ENCODE peak calls at places on chromosomes 1 and 21, in four cellular contexts. X, F, J and I are unnamed samples.
A peak's percentile ranks its signal among the peaks of the same experiment; 100 is the strongest.

GRCh38 chr1:47418122-47418521 is 2.0 kb downstream of the FOXE3 start:
- DNase-seq in X (no peak), F (no peak), J (no peak), I (no peak)

GRCh38 chr1:204177133-204177532 is 11.0 kb upstream of the REN start:
- DNase-seq in X (no peak), F (peak; percentile 63), J (no peak), I (peak; percentile 63)

GRCh38 chr1:119008483-119009299 is 20.5 kb upstream of the TBX15 start:
- DNase-seq in X (no peak), F (peak; percentile 69), J (no peak), I (peak; percentile 48)

GRCh38 chr1:36890776-36891175 is 143.5 kb downstream of the GRIK3 start:
- DNase-seq in X (peak; percentile 4), F (no peak), J (no peak), I (no peak)

GRCh38 chr1:157419845-157420542 is 132.3 kb downstream of the FCRL5 start:
- DNase-seq in X (no peak), F (no peak), J (no peak), I (no peak)

GRCh38 chr21:46425566-46425965 is 33.1 kb upstream of the DIP2A start:
- DNase-seq in X (no peak), F (no peak), J (no peak), I (no peak)

GRCh38 chr1:29633784-29634183 is 397.5 kb downstream of the PTPRU start:
- DNase-seq in X (no peak), F (peak; percentile 6), J (no peak), I (no peak)

GRCh38 chr1:212684076-212684475 is 15.6 kb downstream of the BATF3 start:
- DNase-seq in X (no peak), F (no peak), J (no peak), I (no peak)

GRCh38 chr1:246932366-246932700 is 585 bp upstream of the AHCTF1 start:
- DNase-seq in X (no peak), F (no peak), J (no peak), I (peak; percentile 43)

DNA sequence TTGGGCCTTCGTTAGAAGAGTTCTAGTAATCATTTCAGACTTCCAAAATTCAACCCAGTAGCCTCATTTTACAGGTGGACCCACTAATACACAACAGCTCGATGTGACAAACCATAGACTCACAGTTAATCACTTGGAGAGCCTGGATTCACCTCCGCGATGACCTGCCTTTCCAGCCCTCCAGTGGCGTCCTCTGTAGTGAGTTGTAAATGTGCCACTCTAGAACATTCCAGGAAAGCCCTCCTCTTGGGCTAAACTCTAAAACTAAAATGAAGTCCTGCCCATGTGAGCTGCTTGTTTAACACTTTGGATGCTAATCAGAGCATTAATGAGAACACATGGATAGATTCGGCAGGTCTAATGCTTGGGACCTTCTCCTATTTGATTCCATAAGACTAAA is 140.7 kb downstream of the DHRS3 start:
- DNase-seq in X (no peak), F (no peak), J (no peak), I (no peak)
- TF ChIP-seq POLR2A in X (no peak), F (no peak), J (no peak), I (no peak)

DNA sequence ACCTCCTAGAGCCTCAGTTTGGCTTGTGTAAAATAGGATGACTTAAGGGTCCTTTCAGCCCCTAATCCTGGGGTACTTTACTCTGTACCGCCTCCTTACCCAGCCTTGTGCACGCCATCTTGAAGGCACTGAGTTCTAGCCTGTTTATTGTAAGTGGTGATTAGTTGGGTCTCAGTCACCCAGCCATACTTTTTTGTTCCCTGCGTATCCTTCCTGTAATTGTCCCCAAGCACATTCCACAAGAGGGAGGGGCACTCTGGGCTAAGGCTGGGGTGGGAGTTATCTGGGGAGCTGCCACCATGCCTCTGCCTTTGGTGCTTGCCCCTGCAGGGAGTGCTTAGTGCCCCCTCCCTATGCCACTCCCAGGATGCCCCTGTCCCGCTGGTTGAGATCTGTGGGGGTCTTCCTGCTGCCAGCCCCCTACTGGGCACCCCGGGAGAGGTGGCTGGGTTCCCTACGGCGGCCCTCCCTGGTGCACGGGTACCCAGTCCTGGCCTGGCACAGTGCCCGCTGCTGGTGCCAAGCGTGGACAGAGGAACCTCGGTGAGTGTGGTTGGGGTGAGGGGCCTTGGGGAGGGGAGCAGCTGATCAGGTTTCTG is 856 bp downstream of the FDPS start:
- DNase-seq in X (no peak), F (peak; percentile 58), J (no peak), I (peak; percentile 62)
- TF ChIP-seq POLR2A in X (no peak), F (no peak), J (no peak), I (no peak)

GRCh38 chr21:34836933-34837505 is 168.2 kb downstream of the CLIC6 start:
- DNase-seq in X (no peak), F (no peak), J (no peak), I (no peak)
- TF ChIP-seq POLR2A in X (no peak), F (no peak), J (no peak), I (no peak)

DNA sequence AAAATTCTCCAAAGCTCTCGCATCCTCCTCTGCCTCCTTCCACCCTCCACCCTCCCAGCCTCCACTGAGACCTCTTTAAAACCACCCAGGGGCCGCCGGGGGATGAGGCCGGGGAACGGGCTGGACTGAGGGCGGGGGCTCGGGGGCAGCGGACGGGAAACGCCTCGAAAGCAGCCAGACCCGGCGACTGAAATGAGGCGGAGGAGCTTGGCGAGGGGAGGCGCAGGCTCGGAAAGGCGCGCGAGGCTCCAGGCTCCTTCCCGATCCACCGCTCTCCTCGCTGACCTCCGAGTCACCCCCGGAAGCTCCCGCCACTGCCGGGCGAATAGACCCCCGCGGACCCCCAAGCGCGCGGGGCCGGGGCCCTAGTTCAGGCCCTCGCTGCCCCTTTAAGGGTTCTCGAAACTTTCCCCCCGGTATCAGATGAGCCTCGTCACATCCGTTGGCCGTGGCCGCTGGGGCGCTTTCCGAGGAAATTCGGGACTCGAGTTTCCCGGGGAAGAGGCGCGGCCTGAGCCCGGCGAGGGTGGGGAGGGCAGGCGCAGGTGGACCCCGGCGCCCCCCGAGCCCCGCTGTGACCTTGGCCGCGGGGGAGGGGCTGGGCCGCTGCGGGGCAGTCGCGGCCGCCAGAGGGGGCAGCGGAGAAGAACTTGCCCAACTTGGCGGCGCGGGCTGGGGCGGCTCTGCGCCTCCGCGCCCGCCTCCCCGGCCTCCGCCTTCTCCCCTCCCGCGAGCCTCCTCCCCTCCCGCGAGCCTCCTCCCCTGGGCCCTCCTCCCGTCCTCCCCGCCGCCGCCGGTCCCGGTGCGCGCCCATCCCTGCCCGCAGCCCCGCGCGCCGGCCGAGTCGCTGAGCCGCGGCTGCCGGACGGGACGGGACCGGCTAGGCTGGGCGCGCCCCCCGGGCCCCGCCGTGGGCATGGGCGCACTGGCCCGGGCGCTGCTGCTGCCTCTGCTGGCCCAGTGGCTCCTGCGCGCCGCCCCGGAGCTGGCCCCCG is at the start of gene BACE2:
- DNase-seq in X (peak; percentile 93), F (peak; percentile 88), J (no peak), I (peak; percentile 78)
- TF ChIP-seq POLR2A in X (no peak), F (peak; percentile 65), J (no peak), I (no peak)

GRCh38 chr1:1234180-1234808 is 2.3 kb downstream of the B3GALT6 start:
- DNase-seq in X (no peak), F (no peak), J (no peak), I (no peak)
- TF ChIP-seq POLR2A in X (no peak), F (no peak), J (no peak), I (no peak)

GRCh38 chr1:228145498-228146425 is 4.0 kb upstream of the GJC2 start:
- DNase-seq in X (no peak), F (peak; percentile 44), J (no peak), I (peak; percentile 91)
- TF ChIP-seq POLR2A in X (no peak), F (no peak), J (no peak), I (peak; percentile 28)

GRCh38 chr1:150696151-150696550 is 803 bp downstream of the GOLPH3L start:
- DNase-seq in X (no peak), F (no peak), J (no peak), I (peak; percentile 24)

GRCh38 chr1:150695561-150695960 is 1.4 kb downstream of the GOLPH3L start:
- DNase-seq in X (no peak), F (no peak), J (no peak), I (peak; percentile 37)

GRCh38 chr1:150696590-150696989 is 364 bp downstream of the GOLPH3L start:
- DNase-seq in X (no peak), F (no peak), J (no peak), I (peak; percentile 51)

GRCh38 chr1:150692720-150693119 is 4.2 kb downstream of the GOLPH3L start:
- DNase-seq in X (no peak), F (no peak), J (no peak), I (no peak)

DNA sequence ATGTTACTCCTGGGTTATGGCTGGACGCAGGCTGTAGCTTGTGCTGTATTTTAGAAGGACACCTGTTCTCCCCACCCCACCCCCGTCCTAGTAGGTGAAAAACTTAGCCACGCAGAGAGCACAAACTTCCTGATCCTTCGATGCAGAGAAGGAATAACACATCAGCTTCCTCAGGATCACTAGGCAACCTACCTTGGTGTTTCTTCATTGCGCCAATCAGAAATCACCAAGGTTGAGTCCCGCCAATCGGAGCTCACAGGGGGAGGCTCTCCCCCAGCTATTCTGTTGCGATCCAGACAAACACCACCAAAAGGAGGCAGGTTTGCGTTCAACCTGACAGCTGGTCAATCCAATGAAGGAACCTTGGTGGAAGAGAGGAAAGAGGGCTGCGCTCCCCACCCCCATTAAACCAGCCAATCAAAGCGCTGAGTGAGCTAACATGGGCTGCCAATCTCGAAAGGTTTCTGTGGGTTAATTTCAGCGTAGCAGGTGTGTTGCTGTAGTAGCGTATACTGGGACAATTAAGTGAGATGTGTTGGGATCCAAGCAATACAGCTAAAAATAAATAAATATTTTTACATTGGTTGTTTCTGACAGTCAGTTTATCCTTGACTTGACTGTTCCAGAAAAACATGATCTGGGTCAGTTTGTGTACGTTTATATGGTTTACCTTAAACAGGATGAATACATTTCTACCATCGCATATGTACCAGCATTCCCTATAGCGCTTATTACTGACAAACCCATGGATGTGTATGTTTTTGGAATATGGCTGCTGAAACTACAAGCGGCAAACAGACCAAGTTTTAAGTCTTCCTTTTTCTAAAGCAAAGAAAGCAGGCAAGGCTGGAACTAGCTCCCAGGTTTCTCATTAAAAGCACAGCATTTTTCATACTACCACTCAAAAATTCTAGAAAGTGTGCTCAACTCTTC is at the start of gene GOLPH3L:
- DNase-seq in X (peak; percentile 98), F (peak; percentile 97), J (peak; percentile 94), I (peak; percentile 97)
- TF ChIP-seq POLR2A in X (peak; percentile 58), F (peak; percentile 82), J (peak; percentile 75), I (peak; percentile 79)

GRCh38 chr1:177172331-177172730 is 1.6 kb downstream of the BRINP2 start:
- DNase-seq in X (no peak), F (no peak), J (no peak), I (no peak)

GRCh38 chr1:177172866-177173265 is 2.1 kb downstream of the BRINP2 start:
- DNase-seq in X (no peak), F (no peak), J (no peak), I (no peak)

GRCh38 chr1:177174921-177175634 is 4.3 kb downstream of the BRINP2 start:
- DNase-seq in X (no peak), F (no peak), J (no peak), I (no peak)

GRCh38 chr1:177171536-177172123 is 872 bp downstream of the BRINP2 start:
- DNase-seq in X (no peak), F (no peak), J (no peak), I (no peak)

GRCh38 chr1:177173976-177174375 is 3.2 kb downstream of the BRINP2 start:
- DNase-seq in X (no peak), F (no peak), J (no peak), I (no peak)
- TF ChIP-seq POLR2A in X (no peak), F (no peak), J (no peak), I (no peak)

GRCh38 chr1:200453544-200453905 is 43.7 kb upstream of the ZNF281 start:
- DNase-seq in X (no peak), F (no peak), J (no peak), I (no peak)

GRCh38 chr1:200457810-200458209 is 48.0 kb upstream of the ZNF281 start:
- DNase-seq in X (no peak), F (no peak), J (no peak), I (no peak)

GRCh38 chr1:200448034-200448762 is 38.4 kb upstream of the ZNF281 start:
- DNase-seq in X (no peak), F (no peak), J (no peak), I (no peak)

GRCh38 chr1:200454425-200454824 is 44.6 kb upstream of the ZNF281 start:
- DNase-seq in X (no peak), F (no peak), J (no peak), I (peak; percentile 49)

GRCh38 chr1:200452850-200453543 is 43.2 kb upstream of the ZNF281 start:
- DNase-seq in X (no peak), F (no peak), J (no peak), I (peak; percentile 32)
- TF ChIP-seq POLR2A in X (no peak), F (no peak), J (no peak), I (no peak)